ENCODE peak calls at places on chromosomes 3 and 15, in seven cellular contexts. One of them, this sample, is unnamed.

GRCh38 chr3:174363256-174363655 is 495.9 kb upstream of the NAALADL2 start:
- DNase-seq in activated CD4-positive, alpha-beta T cell treated with anti-CD3 and anti-CD28 coated beads for 24 hours: no peak
- DNase-seq in NT2/D1: no peak
- DNase-seq in right cardiac atrium: no peak
- DNase-seq in ureter: no peak
- DNase-seq in activated T-helper 1 cell treated with Interleukin-2 at 50 U/mL for 16 hours: no peak
- DNase-seq in stimulated activated CD4-positive, alpha-beta T cell treated with anti-CD3 and anti-CD28 coated beads, TNF-alpha, amount 100 ng/mL, for 4 hours: no peak
- DNase-seq in this sample: no peak

GRCh38 chr15:86650084-86650483 is 570.4 kb downstream of the AGBL1 start:
- DNase-seq in ureter: no peak
- DNase-seq in NT2/D1: no peak
- DNase-seq in right cardiac atrium: no peak
- DNase-seq in stimulated activated CD4-positive, alpha-beta T cell treated with anti-CD3 and anti-CD28 coated beads, TNF-alpha, amount 100 ng/mL, for 4 hours: no peak
- DNase-seq in activated T-helper 1 cell treated with Interleukin-2 at 50 U/mL for 16 hours: no peak
- DNase-seq in activated CD4-positive, alpha-beta T cell treated with anti-CD3 and anti-CD28 coated beads for 24 hours: no peak
- DNase-seq in this sample: no peak

GRCh38 chr3:153210116-153210515 is 48.1 kb downstream of the RAP2B start:
- DNase-seq in stimulated activated CD4-positive, alpha-beta T cell treated with anti-CD3 and anti-CD28 coated beads, TNF-alpha, amount 100 ng/mL, for 4 hours: no peak
- DNase-seq in activated T-helper 1 cell treated with Interleukin-2 at 50 U/mL for 16 hours: no peak
- DNase-seq in NT2/D1: peak
- DNase-seq in ureter: no peak
- DNase-seq in activated CD4-positive, alpha-beta T cell treated with anti-CD3 and anti-CD28 coated beads for 24 hours: no peak
- DNase-seq in right cardiac atrium: no peak
- DNase-seq in this sample: peak

GRCh38 chr3:42443819-42444436 is 33.5 kb upstream of the LYZL4 start:
- DNase-seq in activated T-helper 1 cell treated with Interleukin-2 at 50 U/mL for 16 hours: peak
- DNase-seq in ureter: peak
- DNase-seq in NT2/D1: peak
- DNase-seq in stimulated activated CD4-positive, alpha-beta T cell treated with anti-CD3 and anti-CD28 coated beads, TNF-alpha, amount 100 ng/mL, for 4 hours: peak
- DNase-seq in right cardiac atrium: peak
- DNase-seq in activated CD4-positive, alpha-beta T cell treated with anti-CD3 and anti-CD28 coated beads for 24 hours: peak
- DNase-seq in this sample: peak

GRCh38 chr3:14480207-14481017 is 59.7 kb downstream of the GRIP2 start:
- DNase-seq in ureter: no peak
- DNase-seq in activated T-helper 1 cell treated with Interleukin-2 at 50 U/mL for 16 hours: no peak
- DNase-seq in activated CD4-positive, alpha-beta T cell treated with anti-CD3 and anti-CD28 coated beads for 24 hours: no peak
- DNase-seq in right cardiac atrium: peak
- DNase-seq in NT2/D1: no peak
- DNase-seq in stimulated activated CD4-positive, alpha-beta T cell treated with anti-CD3 and anti-CD28 coated beads, TNF-alpha, amount 100 ng/mL, for 4 hours: no peak
- DNase-seq in this sample: peak

GRCh38 chr3:158753814-158754213 is 21.6 kb upstream of the RARRES1 start:
- DNase-seq in stimulated activated CD4-positive, alpha-beta T cell treated with anti-CD3 and anti-CD28 coated beads, TNF-alpha, amount 100 ng/mL, for 4 hours: no peak
- DNase-seq in right cardiac atrium: no peak
- DNase-seq in ureter: no peak
- DNase-seq in NT2/D1: no peak
- DNase-seq in activated T-helper 1 cell treated with Interleukin-2 at 50 U/mL for 16 hours: no peak
- DNase-seq in activated CD4-positive, alpha-beta T cell treated with anti-CD3 and anti-CD28 coated beads for 24 hours: no peak
- DNase-seq in this sample: no peak

GRCh38 chr15:37028609-37029287 is 71.6 kb downstream of the MEIS2 start:
- DNase-seq in activated CD4-positive, alpha-beta T cell treated with anti-CD3 and anti-CD28 coated beads for 24 hours: no peak
- DNase-seq in stimulated activated CD4-positive, alpha-beta T cell treated with anti-CD3 and anti-CD28 coated beads, TNF-alpha, amount 100 ng/mL, for 4 hours: no peak
- DNase-seq in NT2/D1: no peak
- DNase-seq in ureter: no peak
- DNase-seq in right cardiac atrium: no peak
- DNase-seq in activated T-helper 1 cell treated with Interleukin-2 at 50 U/mL for 16 hours: no peak
- DNase-seq in this sample: peak

GRCh38 chr3:197019021-197019420 is 10.6 kb downstream of the MELTF start:
- DNase-seq in activated CD4-positive, alpha-beta T cell treated with anti-CD3 and anti-CD28 coated beads for 24 hours: no peak
- DNase-seq in ureter: no peak
- DNase-seq in activated T-helper 1 cell treated with Interleukin-2 at 50 U/mL for 16 hours: no peak
- DNase-seq in stimulated activated CD4-positive, alpha-beta T cell treated with anti-CD3 and anti-CD28 coated beads, TNF-alpha, amount 100 ng/mL, for 4 hours: no peak
- DNase-seq in NT2/D1: no peak
- DNase-seq in right cardiac atrium: no peak
- DNase-seq in this sample: no peak

GRCh38 chr15:59268980-59269472 is 62.4 kb downstream of the LDHAL6B start:
- DNase-seq in activated T-helper 1 cell treated with Interleukin-2 at 50 U/mL for 16 hours: no peak
- DNase-seq in activated CD4-positive, alpha-beta T cell treated with anti-CD3 and anti-CD28 coated beads for 24 hours: no peak
- DNase-seq in ureter: no peak
- DNase-seq in stimulated activated CD4-positive, alpha-beta T cell treated with anti-CD3 and anti-CD28 coated beads, TNF-alpha, amount 100 ng/mL, for 4 hours: no peak
- DNase-seq in right cardiac atrium: no peak
- DNase-seq in NT2/D1: no peak
- DNase-seq in this sample: no peak

GRCh38 chr3:137946341-137946973 is 63.5 kb upstream of the CLDN18 start:
- DNase-seq in ureter: no peak
- DNase-seq in stimulated activated CD4-positive, alpha-beta T cell treated with anti-CD3 and anti-CD28 coated beads, TNF-alpha, amount 100 ng/mL, for 4 hours: peak
- DNase-seq in activated T-helper 1 cell treated with Interleukin-2 at 50 U/mL for 16 hours: no peak
- DNase-seq in right cardiac atrium: peak
- DNase-seq in activated CD4-positive, alpha-beta T cell treated with anti-CD3 and anti-CD28 coated beads for 24 hours: peak
- DNase-seq in NT2/D1: peak
- DNase-seq in this sample: peak

GRCh38 chr3:189833996-189834395 is 202.8 kb downstream of the TP63 start:
- DNase-seq in activated T-helper 1 cell treated with Interleukin-2 at 50 U/mL for 16 hours: no peak
- DNase-seq in activated CD4-positive, alpha-beta T cell treated with anti-CD3 and anti-CD28 coated beads for 24 hours: no peak
- DNase-seq in ureter: peak
- DNase-seq in right cardiac atrium: no peak
- DNase-seq in NT2/D1: no peak
- DNase-seq in stimulated activated CD4-positive, alpha-beta T cell treated with anti-CD3 and anti-CD28 coated beads, TNF-alpha, amount 100 ng/mL, for 4 hours: no peak
- DNase-seq in this sample: no peak

GRCh38 chr3:30631237-30631961 is 25.0 kb downstream of the TGFBR2 start:
- DNase-seq in NT2/D1: no peak
- DNase-seq in activated T-helper 1 cell treated with Interleukin-2 at 50 U/mL for 16 hours: peak
- DNase-seq in stimulated activated CD4-positive, alpha-beta T cell treated with anti-CD3 and anti-CD28 coated beads, TNF-alpha, amount 100 ng/mL, for 4 hours: no peak
- DNase-seq in ureter: no peak
- DNase-seq in right cardiac atrium: no peak
- DNase-seq in activated CD4-positive, alpha-beta T cell treated with anti-CD3 and anti-CD28 coated beads for 24 hours: no peak
- DNase-seq in this sample: peak

GRCh38 chr15:90099868-90100854 is 2.1 kb downstream of the IDH2 start:
- DNase-seq in activated T-helper 1 cell treated with Interleukin-2 at 50 U/mL for 16 hours: no peak
- DNase-seq in stimulated activated CD4-positive, alpha-beta T cell treated with anti-CD3 and anti-CD28 coated beads, TNF-alpha, amount 100 ng/mL, for 4 hours: no peak
- DNase-seq in right cardiac atrium: peak
- DNase-seq in activated CD4-positive, alpha-beta T cell treated with anti-CD3 and anti-CD28 coated beads for 24 hours: no peak
- DNase-seq in NT2/D1: no peak
- DNase-seq in ureter: no peak
- DNase-seq in this sample: peak

GRCh38 chr3:45306406-45307008 is 80.4 kb upstream of the TMEM158 start:
- DNase-seq in activated CD4-positive, alpha-beta T cell treated with anti-CD3 and anti-CD28 coated beads for 24 hours: no peak
- DNase-seq in right cardiac atrium: no peak
- DNase-seq in activated T-helper 1 cell treated with Interleukin-2 at 50 U/mL for 16 hours: no peak
- DNase-seq in ureter: no peak
- DNase-seq in stimulated activated CD4-positive, alpha-beta T cell treated with anti-CD3 and anti-CD28 coated beads, TNF-alpha, amount 100 ng/mL, for 4 hours: no peak
- DNase-seq in NT2/D1: no peak
- DNase-seq in this sample: no peak

GRCh38 chr3:101851072-101851471 is 1.8 kb downstream of the NFKBIZ start:
- DNase-seq in ureter: no peak
- DNase-seq in NT2/D1: no peak
- DNase-seq in activated T-helper 1 cell treated with Interleukin-2 at 50 U/mL for 16 hours: no peak
- DNase-seq in activated CD4-positive, alpha-beta T cell treated with anti-CD3 and anti-CD28 coated beads for 24 hours: no peak
- DNase-seq in stimulated activated CD4-positive, alpha-beta T cell treated with anti-CD3 and anti-CD28 coated beads, TNF-alpha, amount 100 ng/mL, for 4 hours: no peak
- DNase-seq in right cardiac atrium: no peak
- DNase-seq in this sample: no peak

GRCh38 chr15:90099072-90099867 is 3.0 kb downstream of the IDH2 start:
- DNase-seq in NT2/D1: no peak
- DNase-seq in activated T-helper 1 cell treated with Interleukin-2 at 50 U/mL for 16 hours: no peak
- DNase-seq in right cardiac atrium: no peak
- DNase-seq in activated CD4-positive, alpha-beta T cell treated with anti-CD3 and anti-CD28 coated beads for 24 hours: no peak
- DNase-seq in ureter: no peak
- DNase-seq in stimulated activated CD4-positive, alpha-beta T cell treated with anti-CD3 and anti-CD28 coated beads, TNF-alpha, amount 100 ng/mL, for 4 hours: no peak
- DNase-seq in this sample: no peak

GRCh38 chr3:161415506-161416231 is 44.4 kb upstream of the SPTSSB start:
- DNase-seq in NT2/D1: no peak
- DNase-seq in stimulated activated CD4-positive, alpha-beta T cell treated with anti-CD3 and anti-CD28 coated beads, TNF-alpha, amount 100 ng/mL, for 4 hours: no peak
- DNase-seq in right cardiac atrium: peak
- DNase-seq in activated T-helper 1 cell treated with Interleukin-2 at 50 U/mL for 16 hours: no peak
- DNase-seq in ureter: no peak
- DNase-seq in activated CD4-positive, alpha-beta T cell treated with anti-CD3 and anti-CD28 coated beads for 24 hours: no peak
- DNase-seq in this sample: peak

GRCh38 chr3:38543602-38544001 is 47.5 kb downstream of the EXOG start:
- DNase-seq in right cardiac atrium: peak
- DNase-seq in ureter: no peak
- DNase-seq in activated CD4-positive, alpha-beta T cell treated with anti-CD3 and anti-CD28 coated beads for 24 hours: no peak
- DNase-seq in activated T-helper 1 cell treated with Interleukin-2 at 50 U/mL for 16 hours: no peak
- DNase-seq in stimulated activated CD4-positive, alpha-beta T cell treated with anti-CD3 and anti-CD28 coated beads, TNF-alpha, amount 100 ng/mL, for 4 hours: no peak
- DNase-seq in NT2/D1: no peak
- DNase-seq in this sample: no peak

GRCh38 chr3:10137178-10137577 is 4.4 kb upstream of the VHL start:
- DNase-seq in NT2/D1: no peak
- DNase-seq in ureter: no peak
- DNase-seq in activated T-helper 1 cell treated with Interleukin-2 at 50 U/mL for 16 hours: no peak
- DNase-seq in right cardiac atrium: no peak
- DNase-seq in stimulated activated CD4-positive, alpha-beta T cell treated with anti-CD3 and anti-CD28 coated beads, TNF-alpha, amount 100 ng/mL, for 4 hours: no peak
- DNase-seq in activated CD4-positive, alpha-beta T cell treated with anti-CD3 and anti-CD28 coated beads for 24 hours: no peak
- DNase-seq in this sample: no peak

GRCh38 chr15:56261854-56262509 is 18.3 kb upstream of the RFX7 start:
- DNase-seq in right cardiac atrium: no peak
- DNase-seq in activated CD4-positive, alpha-beta T cell treated with anti-CD3 and anti-CD28 coated beads for 24 hours: no peak
- DNase-seq in NT2/D1: no peak
- DNase-seq in stimulated activated CD4-positive, alpha-beta T cell treated with anti-CD3 and anti-CD28 coated beads, TNF-alpha, amount 100 ng/mL, for 4 hours: no peak
- DNase-seq in activated T-helper 1 cell treated with Interleukin-2 at 50 U/mL for 16 hours: no peak
- DNase-seq in ureter: no peak
- DNase-seq in this sample: no peak

GRCh38 chr3:140152851-140153640 is 218.1 kb downstream of the CLSTN2 start:
- DNase-seq in activated T-helper 1 cell treated with Interleukin-2 at 50 U/mL for 16 hours: no peak
- DNase-seq in ureter: no peak
- DNase-seq in stimulated activated CD4-positive, alpha-beta T cell treated with anti-CD3 and anti-CD28 coated beads, TNF-alpha, amount 100 ng/mL, for 4 hours: no peak
- DNase-seq in right cardiac atrium: peak
- DNase-seq in NT2/D1: no peak
- DNase-seq in activated CD4-positive, alpha-beta T cell treated with anti-CD3 and anti-CD28 coated beads for 24 hours: no peak
- DNase-seq in this sample: no peak

GRCh38 chr3:113741086-113741485 is 5.0 kb downstream of the NAA50 start:
- DNase-seq in activated CD4-positive, alpha-beta T cell treated with anti-CD3 and anti-CD28 coated beads for 24 hours: no peak
- DNase-seq in NT2/D1: no peak
- DNase-seq in activated T-helper 1 cell treated with Interleukin-2 at 50 U/mL for 16 hours: no peak
- DNase-seq in ureter: no peak
- DNase-seq in right cardiac atrium: no peak
- DNase-seq in stimulated activated CD4-positive, alpha-beta T cell treated with anti-CD3 and anti-CD28 coated beads, TNF-alpha, amount 100 ng/mL, for 4 hours: no peak
- DNase-seq in this sample: no peak

GRCh38 chr15:31352283-31352880 is 25.7 kb downstream of the KLF13 start:
- DNase-seq in stimulated activated CD4-positive, alpha-beta T cell treated with anti-CD3 and anti-CD28 coated beads, TNF-alpha, amount 100 ng/mL, for 4 hours: no peak
- DNase-seq in activated CD4-positive, alpha-beta T cell treated with anti-CD3 and anti-CD28 coated beads for 24 hours: no peak
- DNase-seq in activated T-helper 1 cell treated with Interleukin-2 at 50 U/mL for 16 hours: no peak
- DNase-seq in NT2/D1: no peak
- DNase-seq in ureter: no peak
- DNase-seq in right cardiac atrium: peak
- DNase-seq in this sample: no peak

GRCh38 chr3:46599590-46599989 is 12.7 kb upstream of the FAM240A start:
- DNase-seq in ureter: no peak
- DNase-seq in stimulated activated CD4-positive, alpha-beta T cell treated with anti-CD3 and anti-CD28 coated beads, TNF-alpha, amount 100 ng/mL, for 4 hours: no peak
- DNase-seq in NT2/D1: peak
- DNase-seq in right cardiac atrium: no peak
- DNase-seq in activated T-helper 1 cell treated with Interleukin-2 at 50 U/mL for 16 hours: no peak
- DNase-seq in activated CD4-positive, alpha-beta T cell treated with anti-CD3 and anti-CD28 coated beads for 24 hours: no peak
- DNase-seq in this sample: no peak

GRCh38 chr3:66553714-66554113 is 52.9 kb upstream of the LRIG1 start:
- DNase-seq in stimulated activated CD4-positive, alpha-beta T cell treated with anti-CD3 and anti-CD28 coated beads, TNF-alpha, amount 100 ng/mL, for 4 hours: no peak
- DNase-seq in right cardiac atrium: no peak
- DNase-seq in ureter: no peak
- DNase-seq in NT2/D1: no peak
- DNase-seq in activated T-helper 1 cell treated with Interleukin-2 at 50 U/mL for 16 hours: no peak
- DNase-seq in activated CD4-positive, alpha-beta T cell treated with anti-CD3 and anti-CD28 coated beads for 24 hours: no peak
- DNase-seq in this sample: no peak

GRCh38 chr15:81338422-81339007 is 14.6 kb upstream of the STARD5 start:
- DNase-seq in right cardiac atrium: peak
- DNase-seq in ureter: peak
- DNase-seq in stimulated activated CD4-positive, alpha-beta T cell treated with anti-CD3 and anti-CD28 coated beads, TNF-alpha, amount 100 ng/mL, for 4 hours: no peak
- DNase-seq in activated CD4-positive, alpha-beta T cell treated with anti-CD3 and anti-CD28 coated beads for 24 hours: no peak
- DNase-seq in activated T-helper 1 cell treated with Interleukin-2 at 50 U/mL for 16 hours: no peak
- DNase-seq in NT2/D1: no peak
- DNase-seq in this sample: peak

GRCh38 chr3:181418249-181418648 is 293.5 kb upstream of the SOX2 start:
- DNase-seq in activated CD4-positive, alpha-beta T cell treated with anti-CD3 and anti-CD28 coated beads for 24 hours: no peak
- DNase-seq in activated T-helper 1 cell treated with Interleukin-2 at 50 U/mL for 16 hours: no peak
- DNase-seq in stimulated activated CD4-positive, alpha-beta T cell treated with anti-CD3 and anti-CD28 coated beads, TNF-alpha, amount 100 ng/mL, for 4 hours: no peak
- DNase-seq in right cardiac atrium: no peak
- DNase-seq in ureter: no peak
- DNase-seq in NT2/D1: no peak
- DNase-seq in this sample: no peak

GRCh38 chr3:159762238-159762637 is 226.4 kb upstream of the IL12A start:
- DNase-seq in activated T-helper 1 cell treated with Interleukin-2 at 50 U/mL for 16 hours: no peak
- DNase-seq in activated CD4-positive, alpha-beta T cell treated with anti-CD3 and anti-CD28 coated beads for 24 hours: no peak
- DNase-seq in stimulated activated CD4-positive, alpha-beta T cell treated with anti-CD3 and anti-CD28 coated beads, TNF-alpha, amount 100 ng/mL, for 4 hours: no peak
- DNase-seq in right cardiac atrium: no peak
- DNase-seq in ureter: no peak
- DNase-seq in NT2/D1: no peak
- DNase-seq in this sample: no peak

GRCh38 chr3:149635396-149635795 is 22.4 kb downstream of the WWTR1 start:
- DNase-seq in activated T-helper 1 cell treated with Interleukin-2 at 50 U/mL for 16 hours: no peak
- DNase-seq in right cardiac atrium: no peak
- DNase-seq in NT2/D1: no peak
- DNase-seq in stimulated activated CD4-positive, alpha-beta T cell treated with anti-CD3 and anti-CD28 coated beads, TNF-alpha, amount 100 ng/mL, for 4 hours: no peak
- DNase-seq in activated CD4-positive, alpha-beta T cell treated with anti-CD3 and anti-CD28 coated beads for 24 hours: no peak
- DNase-seq in ureter: no peak
- DNase-seq in this sample: no peak

GRCh38 chr3:129703913-129704312 is 97.4 kb upstream of the PLXND1 start:
- DNase-seq in activated T-helper 1 cell treated with Interleukin-2 at 50 U/mL for 16 hours: no peak
- DNase-seq in activated CD4-positive, alpha-beta T cell treated with anti-CD3 and anti-CD28 coated beads for 24 hours: no peak
- DNase-seq in stimulated activated CD4-positive, alpha-beta T cell treated with anti-CD3 and anti-CD28 coated beads, TNF-alpha, amount 100 ng/mL, for 4 hours: no peak
- DNase-seq in right cardiac atrium: no peak
- DNase-seq in ureter: no peak
- DNase-seq in NT2/D1: no peak
- DNase-seq in this sample: peak